ENCODE peak calls at places on chromosomes 5 and 9, in six cellular contexts. P is tibial nerve, A is left ventricle myocardium inferior, Z is BE2C, L is body of pancreas, C is GM06990. V is an unnamed sample. For H3K27me3, the result is how much of the 10 kb centered on the place peaks cover.

GRCh38 chr9:27539479-27540441 is 10.1 kb upstream of the MOB3B start:
- DNase-seq in P (no peak), A (no peak), Z (no peak), L (peak), C (no peak), V (no peak)

GRCh38 chr5:158837908-158838307 is 261.8 kb downstream of the EBF1 start:
- DNase-seq in P (peak), A (no peak), Z (no peak), L (no peak), C (no peak), V (no peak)

GRCh38 chr5:126868961-126869451 is 92.1 kb downstream of the LMNB1 start:
- DNase-seq in P (no peak), A (no peak), Z (peak), L (no peak), C (peak), V (no peak)

GRCh38 chr5:72154076-72154756 is 46.9 kb downstream of the MAP1B start:
- DNase-seq in P (no peak), A (peak), Z (no peak), L (peak), C (no peak), V (no peak)

GRCh38 chr9:4849364-4849763 is 56.6 kb downstream of the RCL1 start:
- DNase-seq in P (no peak), A (no peak), Z (no peak), L (no peak), C (no peak), V (no peak)

GRCh38 chr9:127570533-127571111 is 41.5 kb upstream of the STXBP1 start:
- DNase-seq in P (no peak), A (no peak), Z (peak), L (no peak), C (no peak), V (no peak)

GRCh38 chr9:120441446-120442279 is 138.3 kb downstream of the CDK5RAP2 start:
- DNase-seq in P (no peak), A (no peak), Z (no peak), L (peak), C (no peak), V (peak)

GRCh38 chr9:89022071-89022721 is 30.9 kb downstream of the S1PR3 start:
- DNase-seq in P (no peak), A (no peak), Z (no peak), L (peak), C (no peak), V (peak)

GRCh38 chr5:170622933-170623332 is 119.1 kb downstream of the KCNIP1 start:
- DNase-seq in P (no peak), A (no peak), Z (no peak), L (no peak), C (no peak), V (no peak)

GRCh38 chr9:76200730-76201129 is 193.5 kb downstream of the RFK start:
- DNase-seq in P (no peak), A (no peak), Z (no peak), L (no peak), C (no peak), V (no peak)

DNA sequence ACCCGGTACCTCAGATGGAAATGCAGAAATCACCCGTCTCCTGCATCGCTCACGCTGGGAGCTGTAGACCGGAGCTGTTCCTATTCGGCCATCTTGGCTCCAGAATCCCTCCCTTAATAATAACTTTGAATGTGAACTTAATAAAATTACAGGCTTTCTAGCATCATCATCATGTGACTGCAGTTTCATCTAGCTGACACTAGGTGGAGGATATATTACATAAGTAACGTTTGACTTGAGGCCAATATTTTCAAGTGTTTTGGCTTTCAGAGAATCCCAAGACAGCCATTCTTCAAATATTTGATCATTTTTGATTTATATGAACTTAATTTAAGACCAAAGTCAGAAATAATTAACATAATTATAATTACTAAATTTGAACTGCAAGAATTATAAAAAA is 474.9 kb upstream of the CDH10 start:
- DNase-seq in P (no peak), A (no peak), Z (no peak), L (no peak), C (no peak), V (no peak)
- TF ChIP-seq CTCF in P (no peak), A (no peak), Z (peak), L (no peak), C (peak), V (peak)

GRCh38 chr5:143987264-143987663 is 175.3 kb downstream of the HMHB1 start:
- DNase-seq in P (no peak), A (no peak), Z (no peak), L (no peak), C (no peak), V (no peak)
- H3K27me3 ChIP-seq in P (under half), A (under half), Z (under half), L (under half), C (under half), V (under half)

DNA sequence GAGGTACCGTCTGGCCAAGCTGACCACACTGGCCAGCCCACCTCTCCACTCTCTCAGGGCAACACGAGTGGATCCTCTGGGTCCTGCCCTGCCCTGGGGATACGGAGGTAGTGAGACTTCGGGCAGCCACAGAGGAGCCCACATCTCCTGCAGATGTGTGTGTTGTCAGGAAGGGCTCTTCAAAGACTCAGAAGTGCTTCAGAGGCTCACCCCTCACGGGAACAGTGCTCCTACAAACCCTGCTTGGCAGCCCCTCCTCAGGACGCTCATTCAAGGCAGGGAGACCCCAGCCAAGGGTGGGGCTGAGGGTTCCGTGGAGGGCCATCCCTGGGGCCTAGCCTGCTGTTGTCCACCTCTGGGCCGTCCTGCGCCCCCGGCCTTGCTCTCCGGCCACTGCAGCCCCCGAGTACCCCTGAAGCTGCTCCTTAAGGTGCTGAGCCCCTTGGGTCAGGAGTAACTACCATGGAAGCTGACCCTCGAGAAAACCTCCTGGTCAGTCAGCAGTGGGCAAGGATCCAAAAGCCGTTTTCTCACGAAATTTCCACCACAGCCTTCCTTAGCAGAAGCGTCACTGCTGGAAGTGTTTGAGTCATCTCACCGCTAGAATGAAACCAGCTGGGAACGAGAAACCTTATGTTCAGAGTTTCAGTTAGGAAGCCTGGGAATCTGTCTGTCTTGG is 23.2 kb upstream of the LRRC14B start:
- DNase-seq in P (no peak), A (no peak), Z (peak), L (no peak), C (no peak), V (peak)
- H3K4me3 ChIP-seq in P (no peak), A (no peak), Z (no peak), L (no peak), C (no peak), V (no peak)

DNA sequence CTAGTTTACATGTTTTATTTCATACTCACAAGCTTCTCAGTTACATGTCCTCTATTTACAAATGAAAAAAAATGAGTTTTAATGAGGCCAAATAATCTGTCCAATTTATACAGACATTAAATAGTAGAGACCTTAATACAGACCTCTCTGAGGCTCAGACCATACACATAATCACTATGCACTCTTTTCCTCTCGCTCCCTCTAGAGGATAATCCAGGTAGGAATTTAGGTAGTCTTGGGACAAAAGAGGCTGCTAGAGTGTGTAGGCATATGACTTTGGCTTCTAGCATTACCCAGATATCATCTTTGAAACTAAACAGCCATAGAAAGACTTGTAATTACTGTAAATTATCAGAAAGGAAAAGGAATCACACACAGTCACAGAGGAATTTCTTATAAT is 444.7 kb downstream of the HINT1 start:
- DNase-seq in P (no peak), A (no peak), Z (no peak), L (no peak), C (no peak), V (no peak)
- TF ChIP-seq CTCF in P (no peak), A (peak), Z (peak), L (peak), C (peak), V (peak)

GRCh38 chr5:53381-54174 is 38.4 kb upstream of the PLEKHG4B start:
- DNase-seq in P (no peak), A (no peak), Z (peak), L (peak), C (no peak), V (no peak)
- H3K27me3 ChIP-seq in P (under half), A (half or more), Z (under half), L (under half), C (under half), V (under half)

DNA sequence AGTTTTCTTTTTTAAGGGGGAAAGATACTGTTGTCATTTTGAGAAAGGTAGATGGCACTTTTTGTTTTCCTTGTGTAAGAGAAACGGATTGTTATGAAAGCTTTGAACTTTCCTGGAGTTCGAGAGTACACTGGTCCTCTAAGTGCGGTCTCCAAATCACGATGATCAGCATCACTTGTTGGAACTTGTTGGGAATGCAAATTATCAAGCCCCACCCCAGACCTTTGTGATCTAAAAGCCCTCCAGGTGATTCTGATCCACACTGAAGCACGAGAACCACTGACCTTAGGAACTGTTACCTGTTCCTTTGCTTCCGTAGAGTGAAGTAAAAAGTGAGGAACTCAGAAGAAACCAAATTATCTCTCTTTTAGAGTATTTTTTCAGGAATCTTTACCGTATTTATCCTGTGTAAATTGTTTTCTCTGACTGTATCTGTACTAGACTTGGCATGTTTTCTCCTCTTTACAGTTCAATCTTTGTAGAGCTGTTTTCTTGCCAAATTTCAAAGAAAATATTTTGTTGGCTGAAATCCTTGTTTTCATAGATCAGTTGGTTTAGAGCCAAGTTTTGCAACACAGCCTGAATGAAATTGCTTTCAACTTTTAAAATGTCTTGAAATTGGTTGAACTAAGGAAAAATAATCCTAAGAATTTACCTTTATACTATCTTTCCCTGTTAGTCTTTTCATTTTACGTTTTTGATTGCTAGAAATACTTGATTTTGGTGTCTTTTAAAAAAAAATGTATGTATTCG is 4.0 kb downstream of the MAT2B start:
- DNase-seq in P (no peak), A (no peak), Z (no peak), L (peak), C (no peak), V (no peak)
- H3K4me3 ChIP-seq in P (no peak), A (peak), Z (no peak), L (no peak), C (peak), V (no peak)

GRCh38 chr5:64979518-64979917 is 210.8 kb downstream of the CWC27 start:
- DNase-seq in P (no peak), A (no peak), Z (no peak), L (no peak), C (peak), V (no peak)
- TF ChIP-seq CTCF in P (no peak), A (no peak), Z (no peak), L (no peak), C (no peak), V (no peak)

DNA sequence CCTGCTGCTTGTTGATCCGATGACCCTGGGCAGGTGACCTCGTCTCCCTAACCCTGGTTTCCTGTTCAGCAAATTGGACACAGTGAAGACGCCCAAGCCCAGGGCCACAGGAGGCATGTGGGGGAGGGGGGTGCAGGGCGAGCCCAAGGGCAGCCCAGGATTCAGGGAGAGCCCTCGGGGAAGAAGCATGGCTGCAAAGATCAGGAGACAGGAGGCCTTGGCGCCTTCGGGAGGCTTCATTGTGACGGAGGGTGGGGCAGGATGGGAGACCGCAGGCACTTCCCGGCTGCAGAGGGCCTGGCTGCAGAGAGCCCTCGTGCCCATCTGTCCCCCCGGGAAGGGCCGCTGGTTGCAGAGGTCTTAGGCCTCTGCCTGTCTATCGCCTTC is 6.2 kb downstream of the ASS1 start:
- DNase-seq in P (no peak), A (peak), Z (no peak), L (no peak), C (no peak), V (no peak)
- H3K27me3 ChIP-seq in P (under half), A (under half), Z (under half), L (under half), C (under half), V (under half)

GRCh38 chr5:180832638-180833068 is 28.4 kb downstream of the ZFP62 start:
- DNase-seq in P (no peak), A (no peak), Z (no peak), L (no peak), C (peak), V (no peak)
- H3K4me3 ChIP-seq in P (no peak), A (peak), Z (no peak), L (no peak), C (peak), V (no peak)

GRCh38 chr5:135217669-135218485 is 181.2 kb downstream of the MACROH2A1 start:
- DNase-seq in P (no peak), A (no peak), Z (no peak), L (no peak), C (no peak), V (no peak)
- TF ChIP-seq CTCF in P (no peak), A (no peak), Z (peak), L (no peak), C (peak), V (peak)

V was measured in kidney epithelial cell.